ENCODE peak calls at places on chromosomes 1 and 21, in nine cellular contexts. One of them, this sample, is unnamed. For H3K9me3, the result is how much of the 10 kb centered on the place peaks cover.

GRCh38 chr21:38950388-38951094 is 144.8 kb downstream of the ETS2 start:
- DNase-seq in sigmoid colon: no peak
- DNase-seq in HCT116: no peak
- DNase-seq in esophagus squamous epithelium: no peak
- DNase-seq in aorta: no peak
- DNase-seq in stomach: peak
- DNase-seq in CD4-positive, CD25-positive, alpha-beta regulatory T cell: no peak
- DNase-seq in GM23248: peak
- DNase-seq in adrenal gland: no peak
- DNase-seq in this sample: no peak

GRCh38 chr1:18868354-18868753 is 8.9 kb upstream of the TAS1R2 start:
- DNase-seq in esophagus squamous epithelium: no peak
- DNase-seq in aorta: no peak
- DNase-seq in adrenal gland: no peak
- DNase-seq in CD4-positive, CD25-positive, alpha-beta regulatory T cell: no peak
- DNase-seq in stomach: no peak
- DNase-seq in GM23248: no peak
- DNase-seq in HCT116: no peak
- DNase-seq in sigmoid colon: no peak
- DNase-seq in this sample: no peak

GRCh38 chr1:18684306-18684705 is 53.7 kb downstream of the PAX7 start:
- DNase-seq in sigmoid colon: no peak
- DNase-seq in HCT116: no peak
- DNase-seq in GM23248: no peak
- DNase-seq in esophagus squamous epithelium: no peak
- DNase-seq in stomach: no peak
- DNase-seq in CD4-positive, CD25-positive, alpha-beta regulatory T cell: no peak
- DNase-seq in aorta: no peak
- DNase-seq in adrenal gland: no peak
- DNase-seq in this sample: no peak

GRCh38 chr1:13813398-13814012 is 113.5 kb downstream of the PRDM2 start:
- DNase-seq in GM23248: peak
- DNase-seq in adrenal gland: no peak
- DNase-seq in HCT116: no peak
- DNase-seq in stomach: no peak
- DNase-seq in sigmoid colon: no peak
- DNase-seq in aorta: no peak
- DNase-seq in esophagus squamous epithelium: no peak
- DNase-seq in CD4-positive, CD25-positive, alpha-beta regulatory T cell: peak
- DNase-seq in this sample: peak

GRCh38 chr1:53896673-53897229 is 2.8 kb downstream of the DIO1 start:
- DNase-seq in adrenal gland: no peak
- DNase-seq in stomach: no peak
- DNase-seq in HCT116: no peak
- DNase-seq in GM23248: peak
- DNase-seq in sigmoid colon: no peak
- DNase-seq in esophagus squamous epithelium: no peak
- DNase-seq in CD4-positive, CD25-positive, alpha-beta regulatory T cell: no peak
- DNase-seq in aorta: peak
- DNase-seq in this sample: no peak

GRCh38 chr21:36203603-36203889 is 46.9 kb downstream of the DOP1B start:
- DNase-seq in esophagus squamous epithelium: no peak
- DNase-seq in CD4-positive, CD25-positive, alpha-beta regulatory T cell: peak
- DNase-seq in aorta: no peak
- DNase-seq in adrenal gland: peak
- DNase-seq in HCT116: peak
- DNase-seq in GM23248: peak
- DNase-seq in sigmoid colon: no peak
- DNase-seq in stomach: peak
- DNase-seq in this sample: no peak

GRCh38 chr1:57109247-57109646 is 143.4 kb upstream of the C8B start:
- DNase-seq in HCT116: no peak
- DNase-seq in adrenal gland: no peak
- DNase-seq in stomach: no peak
- DNase-seq in aorta: no peak
- DNase-seq in esophagus squamous epithelium: no peak
- DNase-seq in sigmoid colon: no peak
- DNase-seq in GM23248: no peak
- DNase-seq in CD4-positive, CD25-positive, alpha-beta regulatory T cell: no peak
- DNase-seq in this sample: no peak

GRCh38 chr1:198598796-198599321 is 40.0 kb upstream of the PTPRC start:
- DNase-seq in aorta: no peak
- DNase-seq in esophagus squamous epithelium: no peak
- DNase-seq in GM23248: no peak
- DNase-seq in adrenal gland: no peak
- DNase-seq in HCT116: no peak
- DNase-seq in sigmoid colon: no peak
- DNase-seq in stomach: no peak
- DNase-seq in CD4-positive, CD25-positive, alpha-beta regulatory T cell: peak
- DNase-seq in this sample: no peak

GRCh38 chr21:45366931-45367401 is 38.0 kb upstream of the COL18A1 start:
- DNase-seq in adrenal gland: peak
- DNase-seq in aorta: peak
- DNase-seq in stomach: peak
- DNase-seq in sigmoid colon: peak
- DNase-seq in esophagus squamous epithelium: no peak
- DNase-seq in GM23248: peak
- DNase-seq in CD4-positive, CD25-positive, alpha-beta regulatory T cell: no peak
- DNase-seq in HCT116: no peak
- DNase-seq in this sample: no peak

DNA sequence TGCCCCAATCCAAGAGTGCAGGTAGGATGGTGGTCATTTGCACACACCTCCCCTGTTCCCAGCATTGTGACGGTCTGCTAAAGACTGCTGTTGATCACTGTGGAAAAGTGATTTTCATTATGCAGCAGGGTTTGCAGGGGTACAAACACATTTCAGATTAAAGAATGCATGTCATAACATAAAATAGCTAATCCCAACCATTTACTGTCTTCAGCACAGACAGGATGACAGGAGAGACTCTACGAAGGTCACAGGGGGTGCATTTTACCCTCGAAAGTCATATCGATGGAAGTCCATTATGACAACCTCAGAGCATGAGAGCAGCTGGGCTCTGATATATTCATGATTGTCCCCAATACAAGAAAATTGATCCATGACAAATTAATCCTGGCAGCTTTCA is 302.6 kb downstream of the AJAP1 start:
- DNase-seq in stomach: no peak
- DNase-seq in HCT116: no peak
- DNase-seq in adrenal gland: no peak
- DNase-seq in esophagus squamous epithelium: no peak
- DNase-seq in aorta: no peak
- DNase-seq in GM23248: no peak
- DNase-seq in sigmoid colon: no peak
- DNase-seq in CD4-positive, CD25-positive, alpha-beta regulatory T cell: no peak
- DNase-seq in this sample: no peak
- H3K9me3 ChIP-seq in stomach: under half
- H3K9me3 ChIP-seq in HCT116: under half
- H3K9me3 ChIP-seq in adrenal gland: under half
- H3K9me3 ChIP-seq in esophagus squamous epithelium: under half
- H3K9me3 ChIP-seq in aorta: under half
- H3K9me3 ChIP-seq in GM23248: under half
- H3K9me3 ChIP-seq in sigmoid colon: under half
- H3K9me3 ChIP-seq in CD4-positive, CD25-positive, alpha-beta regulatory T cell: under half
- H3K9me3 ChIP-seq in this sample: under half

GRCh38 chr1:212754715-212755114 is 36.9 kb downstream of the NSL1 start:
- DNase-seq in aorta: no peak
- DNase-seq in HCT116: no peak
- DNase-seq in esophagus squamous epithelium: no peak
- DNase-seq in CD4-positive, CD25-positive, alpha-beta regulatory T cell: no peak
- DNase-seq in adrenal gland: no peak
- DNase-seq in sigmoid colon: no peak
- DNase-seq in GM23248: no peak
- DNase-seq in stomach: no peak
- DNase-seq in this sample: no peak
- H3K9me3 ChIP-seq in aorta: under half
- H3K9me3 ChIP-seq in HCT116: under half
- H3K9me3 ChIP-seq in esophagus squamous epithelium: under half
- H3K9me3 ChIP-seq in CD4-positive, CD25-positive, alpha-beta regulatory T cell: under half
- H3K9me3 ChIP-seq in adrenal gland: under half
- H3K9me3 ChIP-seq in sigmoid colon: under half
- H3K9me3 ChIP-seq in GM23248: under half
- H3K9me3 ChIP-seq in stomach: under half
- H3K9me3 ChIP-seq in this sample: under half

DNA sequence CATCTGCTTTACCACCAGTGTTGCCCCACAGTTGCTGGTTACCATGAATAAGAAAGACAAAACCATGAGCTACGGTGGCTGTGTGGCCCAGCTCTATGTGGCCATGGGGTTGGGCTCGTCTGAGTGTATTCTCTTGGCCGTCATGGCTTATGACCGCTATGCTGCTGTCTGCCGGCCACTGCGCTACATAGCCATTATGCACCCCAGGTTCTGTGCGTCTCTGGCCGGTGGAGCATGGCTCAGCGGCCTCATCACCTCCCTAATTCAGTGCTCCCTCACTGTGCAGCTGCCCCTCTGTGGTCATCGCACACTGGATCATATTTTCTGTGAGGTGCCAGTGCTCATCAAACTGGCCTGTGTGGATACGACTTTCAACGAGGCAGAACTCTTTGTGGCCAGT is 14.0 kb downstream of the OR2G6 start:
- DNase-seq in GM23248: no peak
- DNase-seq in CD4-positive, CD25-positive, alpha-beta regulatory T cell: no peak
- DNase-seq in stomach: no peak
- DNase-seq in esophagus squamous epithelium: no peak
- DNase-seq in HCT116: no peak
- DNase-seq in adrenal gland: no peak
- DNase-seq in sigmoid colon: no peak
- DNase-seq in aorta: no peak
- DNase-seq in this sample: no peak
- H3K9me3 ChIP-seq in GM23248: under half
- H3K9me3 ChIP-seq in CD4-positive, CD25-positive, alpha-beta regulatory T cell: under half
- H3K9me3 ChIP-seq in stomach: under half
- H3K9me3 ChIP-seq in esophagus squamous epithelium: under half
- H3K9me3 ChIP-seq in HCT116: under half
- H3K9me3 ChIP-seq in adrenal gland: under half
- H3K9me3 ChIP-seq in sigmoid colon: under half
- H3K9me3 ChIP-seq in aorta: under half
- H3K9me3 ChIP-seq in this sample: under half

DNA sequence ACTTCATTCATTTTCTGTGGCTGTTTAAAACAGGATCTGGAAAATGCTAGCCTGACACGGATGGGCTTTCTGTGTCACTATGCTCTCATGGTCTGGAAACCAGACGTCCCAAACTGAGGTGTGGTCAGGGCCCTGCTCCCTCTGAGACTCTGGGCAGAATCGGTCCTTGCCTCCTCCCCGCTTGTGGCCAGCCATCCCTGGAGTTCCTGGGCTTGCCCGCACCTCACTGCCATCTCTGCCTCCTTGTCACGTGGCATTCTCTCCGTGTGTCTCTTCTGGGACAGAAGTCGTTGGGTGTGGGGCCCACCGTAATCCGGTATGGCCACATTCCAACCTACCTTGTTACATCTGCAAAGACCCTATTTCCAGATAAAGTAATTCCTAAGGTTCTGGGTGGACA is 10.1 kb upstream of the ACTRT2 start:
- DNase-seq in aorta: no peak
- DNase-seq in CD4-positive, CD25-positive, alpha-beta regulatory T cell: no peak
- DNase-seq in GM23248: no peak
- DNase-seq in stomach: no peak
- DNase-seq in esophagus squamous epithelium: no peak
- DNase-seq in adrenal gland: no peak
- DNase-seq in HCT116: no peak
- DNase-seq in sigmoid colon: peak
- DNase-seq in this sample: no peak
- H3K9me3 ChIP-seq in aorta: under half
- H3K9me3 ChIP-seq in CD4-positive, CD25-positive, alpha-beta regulatory T cell: under half
- H3K9me3 ChIP-seq in GM23248: under half
- H3K9me3 ChIP-seq in stomach: under half
- H3K9me3 ChIP-seq in esophagus squamous epithelium: under half
- H3K9me3 ChIP-seq in adrenal gland: under half
- H3K9me3 ChIP-seq in HCT116: under half
- H3K9me3 ChIP-seq in sigmoid colon: under half
- H3K9me3 ChIP-seq in this sample: under half

GRCh38 chr1:152582647-152583046 is 2.3 kb upstream of the LCE3D start:
- DNase-seq in sigmoid colon: no peak
- DNase-seq in esophagus squamous epithelium: no peak
- DNase-seq in stomach: no peak
- DNase-seq in GM23248: peak
- DNase-seq in HCT116: no peak
- DNase-seq in aorta: no peak
- DNase-seq in CD4-positive, CD25-positive, alpha-beta regulatory T cell: no peak
- DNase-seq in adrenal gland: no peak
- DNase-seq in this sample: no peak
- H3K9me3 ChIP-seq in sigmoid colon: under half
- H3K9me3 ChIP-seq in esophagus squamous epithelium: under half
- H3K9me3 ChIP-seq in stomach: under half
- H3K9me3 ChIP-seq in GM23248: under half
- H3K9me3 ChIP-seq in HCT116: under half
- H3K9me3 ChIP-seq in aorta: under half
- H3K9me3 ChIP-seq in CD4-positive, CD25-positive, alpha-beta regulatory T cell: under half
- H3K9me3 ChIP-seq in adrenal gland: under half
- H3K9me3 ChIP-seq in this sample: under half

GRCh38 chr1:2809656-2810055 is 8.2 kb upstream of the TTC34 start:
- DNase-seq in sigmoid colon: no peak
- DNase-seq in stomach: no peak
- DNase-seq in HCT116: no peak
- DNase-seq in CD4-positive, CD25-positive, alpha-beta regulatory T cell: no peak
- DNase-seq in aorta: no peak
- DNase-seq in GM23248: no peak
- DNase-seq in esophagus squamous epithelium: no peak
- DNase-seq in adrenal gland: no peak
- DNase-seq in this sample: no peak

GRCh38 chr1:2808831-2809605 is 7.5 kb upstream of the TTC34 start:
- DNase-seq in aorta: no peak
- DNase-seq in sigmoid colon: no peak
- DNase-seq in GM23248: no peak
- DNase-seq in stomach: no peak
- DNase-seq in adrenal gland: no peak
- DNase-seq in CD4-positive, CD25-positive, alpha-beta regulatory T cell: no peak
- DNase-seq in esophagus squamous epithelium: no peak
- DNase-seq in HCT116: no peak
- DNase-seq in this sample: no peak

GRCh38 chr1:2807036-2807435 is 5.5 kb upstream of the TTC34 start:
- DNase-seq in GM23248: no peak
- DNase-seq in sigmoid colon: no peak
- DNase-seq in HCT116: no peak
- DNase-seq in CD4-positive, CD25-positive, alpha-beta regulatory T cell: no peak
- DNase-seq in stomach: no peak
- DNase-seq in aorta: no peak
- DNase-seq in esophagus squamous epithelium: no peak
- DNase-seq in adrenal gland: no peak
- DNase-seq in this sample: no peak

GRCh38 chr1:2808386-2808705 is 6.9 kb upstream of the TTC34 start:
- DNase-seq in adrenal gland: no peak
- DNase-seq in HCT116: no peak
- DNase-seq in sigmoid colon: no peak
- DNase-seq in stomach: no peak
- DNase-seq in aorta: no peak
- DNase-seq in CD4-positive, CD25-positive, alpha-beta regulatory T cell: no peak
- DNase-seq in esophagus squamous epithelium: no peak
- DNase-seq in GM23248: no peak
- DNase-seq in this sample: no peak

GRCh38 chr1:2807678-2808385 is 6.3 kb upstream of the TTC34 start:
- DNase-seq in esophagus squamous epithelium: no peak
- DNase-seq in aorta: no peak
- DNase-seq in GM23248: no peak
- DNase-seq in HCT116: no peak
- DNase-seq in adrenal gland: no peak
- DNase-seq in sigmoid colon: no peak
- DNase-seq in stomach: no peak
- DNase-seq in CD4-positive, CD25-positive, alpha-beta regulatory T cell: no peak
- DNase-seq in this sample: no peak
- H3K9me3 ChIP-seq in esophagus squamous epithelium: under half
- H3K9me3 ChIP-seq in aorta: under half
- H3K9me3 ChIP-seq in GM23248: under half
- H3K9me3 ChIP-seq in HCT116: under half
- H3K9me3 ChIP-seq in adrenal gland: under half
- H3K9me3 ChIP-seq in sigmoid colon: under half
- H3K9me3 ChIP-seq in stomach: under half
- H3K9me3 ChIP-seq in CD4-positive, CD25-positive, alpha-beta regulatory T cell: under half
- H3K9me3 ChIP-seq in this sample: under half

This sample was measured in T-helper 17 cell.